ENCODE peak calls at places on chromosomes 12 and 14, in ten cellular contexts. Z, C, K, V, N, Q, H, B, S and X are unnamed samples.

GRCh38 chr12:70190252-70191010 is 52.8 kb upstream of the CNOT2 start:
- DNase-seq in Z (peak), C (peak), K (no peak), V (no peak), N (no peak), Q (peak), H (peak), B (no peak), S (no peak), X (no peak)

GRCh38 chr14:100840751-100841444 is 15.0 kb downstream of the MEG3 start:
- DNase-seq in Z (no peak), C (no peak), K (no peak), V (no peak), N (no peak), Q (no peak), H (no peak), B (no peak), S (no peak), X (no peak)

GRCh38 chr12:121866331-121866730 is 7.7 kb upstream of the HPD start:
- DNase-seq in Z (no peak), C (peak), K (no peak), V (no peak), N (no peak), Q (no peak), H (no peak), B (no peak), S (no peak), X (no peak)

GRCh38 chr12:795305-795704 is 42.9 kb downstream of the WNK1 start:
- DNase-seq in Z (no peak), C (no peak), K (no peak), V (no peak), N (no peak), Q (no peak), H (no peak), B (no peak), S (no peak), X (no peak)

GRCh38 chr14:64943981-64944520 is 1.5 kb upstream of the GPX2 start:
- DNase-seq in Z (no peak), C (no peak), K (no peak), V (no peak), N (no peak), Q (no peak), H (no peak), B (no peak), S (no peak), X (no peak)

GRCh38 chr12:82415402-82415801 is 57.1 kb downstream of the METTL25 start:
- DNase-seq in Z (no peak), C (peak), K (no peak), V (no peak), N (no peak), Q (peak), H (no peak), B (no peak), S (no peak), X (no peak)

GRCh38 chr12:53060721-53061276 is 10.9 kb downstream of the TNS2 start:
- DNase-seq in Z (no peak), C (no peak), K (no peak), V (no peak), N (peak), Q (no peak), H (no peak), B (no peak), S (no peak), X (no peak)

GRCh38 chr14:24132061-24132685 is 1.7 kb downstream of the FITM1 start:
- DNase-seq in Z (no peak), C (no peak), K (no peak), V (no peak), N (no peak), Q (no peak), H (no peak), B (no peak), S (peak), X (no peak)

GRCh38 chr12:55724226-55724939 is 4.2 kb downstream of the RDH5 start:
- DNase-seq in Z (peak), C (peak), K (peak), V (no peak), N (peak), Q (peak), H (peak), B (no peak), S (peak), X (peak)

GRCh38 chr12:113154351-113154973 is 4.9 kb downstream of the CFAP73 start:
- DNase-seq in Z (peak), C (peak), K (peak), V (peak), N (no peak), Q (no peak), H (peak), B (peak), S (no peak), X (no peak)

GRCh38 chr12:66085213-66085612 is 45.3 kb downstream of the LLPH start:
- DNase-seq in Z (no peak), C (no peak), K (no peak), V (no peak), N (no peak), Q (no peak), H (no peak), B (no peak), S (no peak), X (no peak)

GRCh38 chr12:13000935-13001724 is 1.1 kb upstream of the HEBP1 start:
- DNase-seq in Z (peak), C (peak), K (peak), V (no peak), N (peak), Q (no peak), H (peak), B (peak), S (peak), X (peak)

GRCh38 chr12:51631591-51631990 is 40.6 kb downstream of the SCN8A start:
- DNase-seq in Z (peak), C (peak), K (no peak), V (no peak), N (no peak), Q (peak), H (peak), B (no peak), S (no peak), X (no peak)

DNA sequence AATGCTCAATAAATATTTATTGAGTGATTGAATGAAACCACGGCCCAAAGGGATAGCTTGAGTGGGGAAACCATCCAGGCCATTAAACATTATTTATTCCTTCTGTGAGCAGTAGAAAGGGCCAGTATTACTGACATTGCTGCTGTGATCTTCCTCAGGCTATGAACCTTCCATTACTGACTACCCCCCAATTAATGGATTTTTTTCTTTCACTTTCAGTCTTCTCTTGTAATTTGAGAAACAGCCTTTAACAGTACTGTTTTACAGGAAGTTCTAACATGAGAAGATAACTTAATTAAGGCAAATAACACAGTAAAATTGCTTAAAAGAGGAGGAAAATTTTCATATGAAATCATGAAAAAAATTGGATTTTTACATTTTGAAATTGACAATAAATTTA is 629.5 kb downstream of the TRHDE start:
- DNase-seq in Z (no peak), C (no peak), K (no peak), V (no peak), N (no peak), Q (no peak), H (no peak), B (no peak), S (no peak), X (no peak)
- TF ChIP-seq CTCF in Z (no peak), C (no peak), K (no peak), V (no peak), N (no peak), Q (no peak), H (no peak), B (no peak), S (no peak), X (no peak)

DNA sequence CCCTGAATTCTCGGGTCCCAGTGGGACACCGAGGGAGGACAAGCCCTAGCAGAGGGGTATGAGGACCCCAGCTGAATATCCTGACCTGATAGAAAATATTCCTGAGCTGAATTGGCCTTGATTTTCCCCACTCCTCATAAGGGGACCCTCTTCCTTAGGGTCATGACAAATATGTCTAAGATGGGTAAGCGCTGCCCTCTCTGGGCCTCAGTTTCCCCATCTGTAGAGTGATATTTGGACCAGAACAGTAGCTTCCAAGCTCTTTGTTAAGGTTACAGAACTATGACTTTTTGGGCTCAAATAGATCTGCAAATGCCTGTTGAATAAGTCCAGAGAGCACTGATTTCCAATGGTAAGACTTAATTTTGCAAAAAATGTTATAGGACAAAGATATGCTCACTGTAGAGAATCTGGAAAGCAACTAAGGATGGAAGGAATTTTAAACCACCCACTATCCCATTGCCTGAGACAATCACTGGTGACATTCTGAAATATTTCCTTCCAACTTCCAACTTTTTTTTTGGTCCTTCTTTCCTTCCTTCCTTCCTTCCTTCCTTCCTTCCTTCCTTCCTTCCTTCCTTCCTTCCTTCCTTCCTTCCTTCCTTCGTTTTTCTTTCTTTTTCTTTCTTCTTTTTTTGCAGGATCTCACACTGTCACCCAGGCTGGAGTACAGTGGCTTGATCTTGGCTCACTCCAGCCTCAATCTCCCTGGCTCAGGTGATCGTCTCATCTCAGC is 32.0 kb downstream of the MYL2 start:
- DNase-seq in Z (no peak), C (no peak), K (no peak), V (no peak), N (no peak), Q (no peak), H (no peak), B (no peak), S (no peak), X (no peak)
- TF ChIP-seq CTCF in Z (no peak), C (no peak), K (peak), V (no peak), N (no peak), Q (no peak), H (no peak), B (peak), S (peak), X (peak)

GRCh38 chr12:125549836-125550235 is 484.6 kb downstream of the AACS start:
- DNase-seq in Z (no peak), C (no peak), K (no peak), V (peak), N (no peak), Q (no peak), H (no peak), B (no peak), S (no peak), X (no peak)
- TF ChIP-seq CTCF in Z (peak), C (peak), K (peak), V (peak), N (peak), Q (peak), H (peak), B (peak), S (peak), X (peak)

DNA sequence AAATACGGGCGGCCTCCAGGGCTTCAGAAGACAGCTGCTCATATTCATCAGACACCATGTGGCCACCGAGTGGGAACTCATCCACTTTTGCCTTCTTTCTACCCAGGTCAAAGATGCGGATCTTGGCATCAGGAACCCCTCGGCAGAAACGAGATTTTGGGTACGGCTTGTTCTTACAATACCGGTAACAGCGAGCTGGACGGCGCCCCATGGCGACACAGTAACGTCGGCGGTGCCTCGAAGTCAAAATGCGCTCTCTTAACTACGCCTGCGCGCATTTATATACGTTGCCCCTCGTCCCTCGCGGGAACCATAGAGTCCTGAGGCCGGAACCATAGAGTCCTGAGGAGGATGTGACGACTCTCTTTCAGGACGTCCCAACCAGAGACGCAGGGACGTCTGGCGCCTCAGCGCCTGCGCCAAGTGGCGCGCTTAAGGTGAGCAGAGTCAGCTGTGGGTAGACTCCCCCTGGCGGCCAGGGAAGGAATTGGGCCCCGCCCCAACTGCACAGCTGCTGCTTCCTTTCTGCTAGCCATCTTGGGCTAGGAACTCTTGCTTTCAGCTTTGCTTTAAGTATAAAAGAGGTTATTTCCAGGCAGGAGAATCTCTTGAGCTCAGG is at the start of gene RPL10L:
- DNase-seq in Z (no peak), C (no peak), K (no peak), V (peak), N (no peak), Q (no peak), H (no peak), B (no peak), S (no peak), X (no peak)
- TF ChIP-seq CTCF in Z (no peak), C (no peak), K (peak), V (peak), N (no peak), Q (peak), H (no peak), B (no peak), S (no peak), X (peak)

GRCh38 chr12:108731866-108732461 is 646 bp upstream of the CORO1C start:
- DNase-seq in Z (peak), C (peak), K (peak), V (peak), N (peak), Q (peak), H (peak), B (peak), S (peak), X (peak)
- TF ChIP-seq CTCF in Z (no peak), C (no peak), K (no peak), V (no peak), N (no peak), Q (no peak), H (no peak), B (no peak), S (peak), X (peak)

DNA sequence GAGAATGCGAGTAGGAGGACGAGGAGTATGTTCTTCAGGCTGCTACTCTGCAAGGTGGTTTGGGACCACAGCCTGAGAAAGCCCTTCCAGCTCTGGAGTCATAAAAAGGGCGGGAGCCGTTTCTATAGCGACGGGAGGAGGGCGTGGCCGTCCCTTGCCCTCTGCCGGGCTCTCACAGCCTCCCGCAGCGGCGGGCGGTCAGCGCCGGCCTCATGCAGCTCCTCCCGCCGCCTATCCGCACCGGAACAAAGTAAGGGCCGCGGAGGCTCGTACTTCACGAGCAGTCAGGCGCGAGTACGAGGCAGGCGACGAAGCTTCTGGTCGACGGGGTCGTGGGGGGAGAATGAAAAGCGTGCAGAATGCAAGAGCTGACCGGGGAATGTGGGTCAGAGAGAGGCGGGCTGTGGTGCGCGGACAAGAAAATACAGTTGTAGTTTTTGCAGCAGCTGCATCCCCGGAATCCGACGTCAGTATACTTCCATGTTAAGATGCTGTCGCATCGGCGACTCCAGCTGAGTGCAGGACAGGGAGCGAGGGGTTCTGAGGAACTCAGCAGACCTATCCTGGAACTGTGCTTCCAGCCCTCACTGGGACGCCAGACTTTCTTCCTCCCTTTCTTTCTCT is at the start of gene DYRK4:
- DNase-seq in Z (peak), C (peak), K (no peak), V (peak), N (peak), Q (peak), H (peak), B (peak), S (no peak), X (peak)
- TF ChIP-seq CTCF in Z (no peak), C (no peak), K (no peak), V (no peak), N (no peak), Q (no peak), H (no peak), B (no peak), S (no peak), X (no peak)

GRCh38 chr12:105104762-105105161 is 2.8 kb upstream of the WASHC4 start:
- DNase-seq in Z (no peak), C (no peak), K (no peak), V (no peak), N (no peak), Q (no peak), H (no peak), B (no peak), S (no peak), X (no peak)

GRCh38 chr12:105100207-105100985 is 7.1 kb upstream of the WASHC4 start:
- DNase-seq in Z (peak), C (peak), K (peak), V (no peak), N (no peak), Q (peak), H (peak), B (no peak), S (no peak), X (no peak)

GRCh38 chr12:105102673-105103072 is 4.9 kb upstream of the WASHC4 start:
- DNase-seq in Z (peak), C (no peak), K (no peak), V (no peak), N (no peak), Q (no peak), H (no peak), B (no peak), S (no peak), X (no peak)

GRCh38 chr12:105100998-105101397 is 6.5 kb upstream of the WASHC4 start:
- DNase-seq in Z (peak), C (peak), K (no peak), V (no peak), N (no peak), Q (no peak), H (peak), B (no peak), S (no peak), X (no peak)

DNA sequence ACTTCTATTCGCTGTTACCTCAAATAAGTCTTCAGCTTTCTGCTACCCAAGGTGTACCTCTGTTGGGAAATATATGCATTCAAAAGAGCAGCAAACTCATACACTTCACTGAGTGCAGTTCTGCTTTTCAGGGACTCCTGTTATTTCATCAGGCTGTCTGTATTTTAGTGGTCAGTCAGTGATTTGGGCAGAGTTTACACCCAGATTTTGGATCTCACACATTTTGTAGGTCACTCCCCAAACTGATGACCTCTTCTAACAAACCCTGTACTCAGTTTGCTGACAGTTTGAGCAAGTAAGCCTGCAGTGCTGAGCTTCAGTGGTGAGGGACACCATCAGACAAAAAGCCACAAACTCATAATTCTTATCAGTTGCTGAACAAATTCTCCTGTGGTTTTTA is 8.2 kb upstream of the WASHC4 start:
- DNase-seq in Z (no peak), C (no peak), K (no peak), V (no peak), N (no peak), Q (no peak), H (no peak), B (no peak), S (no peak), X (no peak)
- TF ChIP-seq CTCF in Z (no peak), C (no peak), K (no peak), V (no peak), N (no peak), Q (no peak), H (no peak), B (no peak), S (no peak), X (no peak)